ENCODE peak calls at places on chromosomes 13 and 19, in nine cellular contexts. C is H54; E is lower leg skin; P is stimulated activated CD8-positive, alpha-beta memory T cell treated with anti-CD3 and anti-CD28 coated beads, Interleukin-2, amount 100 ng/mL, for 1 hour; T is stromal cell of bone marrow; V is pulmonary artery endothelial cell; K is stimulated activated CD4-positive, alpha-beta T cell treated with anti-CD3 and anti-CD28 coated beads, Interleukin-4, amount 100 ng/mL, for 24 hours; G is naive thymus-derived CD8-positive, alpha-beta T cell; R is left cardiac atrium. I is an unnamed sample.

GRCh38 chr13:109346060-109346459 is 440.3 kb downstream of the IRS2 start:
- DNase-seq in K (no peak), V (no peak), C (no peak), R (no peak), P (no peak), E (no peak), G (no peak), T (no peak), I (no peak)

GRCh38 chr13:100203696-100204367 is 114.9 kb downstream of the PCCA start:
- DNase-seq in K (no peak), P (no peak), T (no peak), C (peak), R (no peak), V (no peak), G (peak), E (no peak), I (no peak)

GRCh38 chr19:33486936-33487793 is 34.4 kb downstream of the PEPD start:
- DNase-seq in G (no peak), V (no peak), C (no peak), P (no peak), R (no peak), T (no peak), K (no peak), E (no peak), I (peak)

GRCh38 chr19:34261335-34262109 is 7.2 kb downstream of the GARRE1 start:
- DNase-seq in P (no peak), R (no peak), G (no peak), K (no peak), C (no peak), V (no peak), T (no peak), E (no peak), I (no peak)

GRCh38 chr13:21229241-21230024 is 53.0 kb downstream of the MRPL57 start:
- DNase-seq in K (no peak), V (no peak), G (no peak), E (no peak), P (no peak), C (no peak), T (no peak), R (no peak), I (no peak)

GRCh38 chr13:111239754-111240670 is 80.4 kb upstream of the TEX29 start:
- DNase-seq in T (no peak), E (no peak), R (no peak), K (no peak), C (no peak), P (no peak), V (no peak), G (no peak), I (no peak)

GRCh38 chr13:78524936-78525335 is 78.4 kb downstream of the POU4F1 start:
- DNase-seq in V (no peak), K (no peak), T (no peak), E (no peak), G (no peak), P (no peak), C (no peak), R (no peak), I (no peak)

GRCh38 chr13:74090869-74091605 is 43.2 kb downstream of the KLF12 start:
- DNase-seq in G (no peak), T (no peak), V (no peak), C (no peak), K (no peak), E (no peak), P (no peak), R (no peak), I (no peak)

GRCh38 chr13:99308481-99309087 is 1.4 kb upstream of the GPR183 start:
- DNase-seq in R (no peak), C (no peak), T (no peak), K (no peak), E (no peak), P (no peak), V (no peak), G (no peak), I (no peak)

GRCh38 chr13:110711778-110712070 is 1.8 kb upstream of the ING1 start:
- DNase-seq in R (no peak), P (no peak), E (no peak), T (no peak), C (no peak), K (no peak), G (no peak), V (no peak), I (no peak)